ENCODE peak calls at places on chromosomes 16 and 17, in nine cellular contexts. M is thoracic aorta; S is DMS 273 treated with DMSO at 0.1 percent for 48 hours; G is stimulated activated CD8-positive, alpha-beta memory T cell treated with anti-CD3 and anti-CD28 coated beads, Interleukin-4, amount 100 ng/mL, for 1 hour; Q is Peyer's patch; W is effector CD4-positive, alpha-beta T cell; B is lower leg skin; L is stimulated activated CD4-positive, alpha-beta T cell treated with anti-CD3 and anti-CD28 coated beads, Interleukin-1b, Interleukin-23, amount 100 ng/mL, for 4 hours; J is GM23248. R is an unnamed sample.

GRCh38 chr17:9537177-9537776 is 38.3 kb downstream of the STX8 start:
- DNase-seq in Q (no peak), W (no peak), S (no peak), J (no peak), L (no peak), M (no peak), B (no peak), G (no peak), R (no peak)

GRCh38 chr16:23987443-23987842 is 151.7 kb downstream of the PRKCB start:
- DNase-seq in J (no peak), M (no peak), G (no peak), W (no peak), S (no peak), B (no peak), Q (no peak), L (no peak), R (peak)

GRCh38 chr17:21345236-21345635 is 30.9 kb upstream of the KCNJ12 start:
- DNase-seq in M (no peak), J (no peak), W (no peak), B (peak), L (no peak), S (no peak), Q (peak), G (no peak), R (no peak)

GRCh38 chr16:66223176-66223780 is 143.2 kb upstream of the CDH5 start:
- DNase-seq in B (peak), W (no peak), L (no peak), G (no peak), M (peak), Q (no peak), S (no peak), J (peak), R (no peak)

GRCh38 chr16:9077001-9077809 is 14.2 kb upstream of the HAPSTR1 start:
- DNase-seq in M (no peak), W (no peak), G (no peak), Q (no peak), S (no peak), L (no peak), B (no peak), J (peak), R (no peak)

GRCh38 chr17:74389937-74390679 is 22.8 kb downstream of the GPR142 start:
- DNase-seq in J (no peak), M (no peak), W (no peak), S (no peak), L (no peak), B (no peak), G (no peak), Q (no peak), R (no peak)

GRCh38 chr16:15925631-15926030 is 23.8 kb upstream of the ABCC1 start:
- DNase-seq in Q (no peak), B (no peak), J (no peak), W (no peak), S (no peak), L (no peak), M (no peak), G (no peak), R (no peak)

GRCh38 chr17:4341616-4341977 is 24.9 kb downstream of the UBE2G1 start:
- DNase-seq in G (no peak), M (no peak), L (no peak), Q (no peak), B (no peak), W (no peak), S (no peak), J (no peak), R (no peak)

GRCh38 chr16:51062039-51062438 is 89.0 kb downstream of the SALL1 start:
- DNase-seq in Q (no peak), W (no peak), S (no peak), B (peak), L (no peak), G (no peak), M (no peak), J (no peak), R (no peak)

GRCh38 chr17:83124871-83125514 is 45.6 kb downstream of the METRNL start:
- DNase-seq in W (no peak), S (no peak), L (no peak), Q (peak), G (no peak), B (peak), J (no peak), M (no peak), R (no peak)

GRCh38 chr17:57313276-57313835 is 57.0 kb downstream of the MSI2 start:
- DNase-seq in M (no peak), G (no peak), Q (no peak), B (no peak), S (no peak), J (no peak), L (no peak), W (no peak), R (no peak)

GRCh38 chr17:39194089-39194984 is 3.1 kb downstream of the CACNB1 start:
- DNase-seq in L (no peak), J (peak), W (no peak), M (peak), S (no peak), Q (no peak), G (no peak), B (no peak), R (no peak)

GRCh38 chr17:57918017-57918895 is 37.0 kb downstream of the CUEDC1 start:
- DNase-seq in Q (no peak), G (no peak), L (no peak), B (no peak), W (no peak), M (no peak), S (no peak), J (peak), R (no peak)

GRCh38 chr17:65099941-65100315 is 37.2 kb upstream of the RGS9 start:
- DNase-seq in L (peak), B (peak), Q (peak), S (no peak), J (peak), M (peak), G (peak), W (peak), R (peak)

GRCh38 chr17:15431201-15431600 is 36.2 kb downstream of the CDRT4 start:
- DNase-seq in B (peak), L (no peak), W (no peak), M (no peak), Q (no peak), S (no peak), J (no peak), G (no peak), R (no peak)

GRCh38 chr16:6018848-6019489 is 921.4 kb upstream of the EEF2KMT start:
- DNase-seq in G (no peak), J (no peak), W (no peak), B (no peak), M (no peak), L (no peak), Q (no peak), S (no peak), R (no peak)

GRCh38 chr17:49146620-49147306 is 14.2 kb downstream of the B4GALNT2 start:
- DNase-seq in S (no peak), G (no peak), Q (no peak), L (no peak), M (no peak), J (peak), W (no peak), B (no peak), R (no peak)

R was measured in memory B cell.